ENCODE peak calls at places on chromosomes 7 and 10, in four cellular contexts. A, I, V and O are unnamed samples.

GRCh38 chr7:135706038-135706742 is 21.8 kb downstream of the SLC13A4 start:
- DNase-seq in V (no peak), I (no peak), A (no peak), O (no peak)

GRCh38 chr10:119301397-119301796 is 94.0 kb downstream of the GRK5 start:
- DNase-seq in A (peak; percentile 52), I (peak; percentile 57), V (no peak), O (no peak)

GRCh38 chr7:108561047-108561619 is 8.4 kb downstream of the THAP5 start:
- DNase-seq in A (no peak), V (no peak), I (peak; percentile 15), O (no peak)

GRCh38 chr7:2355079-2356008 is 717 bp downstream of the EIF3B start:
- DNase-seq in A (no peak), V (no peak), I (peak; percentile 34), O (no peak)

GRCh38 chr7:131623154-131623553 is 66.7 kb upstream of the PODXL start:
- DNase-seq in V (no peak), I (no peak), A (no peak), O (no peak)

GRCh38 chr10:122407375-122408125 is 33.0 kb downstream of the PLEKHA1 start:
- DNase-seq in A (no peak), I (no peak), V (no peak), O (no peak)

GRCh38 chr10:129971381-129972144 is 7.5 kb upstream of the EBF3 start:
- DNase-seq in A (no peak), V (peak; percentile 71), I (peak; percentile 53), O (no peak)

GRCh38 chr10:124677871-124678565 is 66.2 kb downstream of the FAM53B start:
- DNase-seq in V (no peak), A (no peak), I (no peak), O (no peak)

GRCh38 chr10:11705687-11706086 is 36.5 kb upstream of the ECHDC3 start:
- DNase-seq in V (no peak), I (peak; percentile 44), A (no peak), O (no peak)

GRCh38 chr10:60203993-60204618 is 185.6 kb downstream of the ANK3 start:
- DNase-seq in I (peak; percentile 57), A (no peak), V (peak; percentile 21), O (no peak)

GRCh38 chr7:54956021-54956420 is 62.8 kb upstream of the EGFR start:
- DNase-seq in A (no peak), I (no peak), V (no peak), O (no peak)

GRCh38 chr7:23334482-23335056 is 35.4 kb downstream of the MALSU1 start:
- DNase-seq in I (peak; percentile 97), V (no peak), A (no peak), O (no peak)

GRCh38 chr10:81874878-81875679 is at the start of gene NRG3:
- DNase-seq in A (no peak), I (no peak), V (peak; percentile 56), O (no peak)

GRCh38 chr10:47402681-47403301 is 18.7 kb upstream of the ZNF488 start:
- DNase-seq in A (no peak), V (peak; percentile 39), I (peak; percentile 90), O (no peak)

GRCh38 chr10:44969854-44970253 is 8.8 kb downstream of the DEPP1 start:
- DNase-seq in A (no peak), V (no peak), I (no peak), O (no peak)

GRCh38 chr7:140484951-140485350 is 5.6 kb upstream of the MKRN1 start:
- DNase-seq in A (no peak), I (no peak), V (no peak), O (no peak)

GRCh38 chr7:45082831-45083331 is 5.9 kb downstream of the NACAD start:
- DNase-seq in A (no peak), V (no peak), I (no peak), O (no peak)

GRCh38 chr10:60944159-60944909 is at the start of gene RHOBTB1:
- DNase-seq in V (peak; percentile 64), I (peak; percentile 95), A (no peak), O (no peak)

GRCh38 chr7:44757311-44757710 is 8.7 kb downstream of the ZMIZ2 start:
- DNase-seq in A (no peak), I (no peak), V (no peak), O (no peak)

GRCh38 chr7:40680657-40681056 is 545.9 kb downstream of the SUGCT start:
- DNase-seq in A (no peak), V (peak; percentile 9), I (no peak), O (no peak)

GRCh38 chr10:70652761-70653657 is 19.3 kb upstream of the ADAMTS14 start:
- DNase-seq in A (no peak), V (no peak), I (peak; percentile 89), O (no peak)

GRCh38 chr7:112462236-112462635 is 12.0 kb downstream of the IFRD1 start:
- DNase-seq in I (peak; percentile 80), V (no peak), A (no peak), O (no peak)

GRCh38 chr10:97901381-97901780 is 51.7 kb downstream of the GOLGA7B start:
- DNase-seq in V (no peak), A (no peak), I (no peak), O (no peak)

GRCh38 chr7:107725138-107725740 is 18.7 kb upstream of the CBLL1 start:
- DNase-seq in A (peak; percentile 30), I (peak; percentile 44), V (peak; percentile 42), O (peak; percentile 20)

GRCh38 chr10:24917493-24917892 is 34.9 kb downstream of the PRTFDC1 start:
- DNase-seq in A (no peak), I (no peak), V (no peak), O (no peak)

GRCh38 chr10:29519670-29520069 is 115.1 kb downstream of the SVIL start:
- DNase-seq in V (no peak), I (no peak), A (no peak), O (no peak)

GRCh38 chr7:95508780-95509179 is 23.0 kb downstream of the ASB4 start:
- DNase-seq in I (no peak), A (no peak), V (no peak), O (no peak)

GRCh38 chr10:88851706-88852105 is at the start of gene ANKRD22:
- DNase-seq in V (no peak), I (peak; percentile 18), A (no peak), O (no peak)

GRCh38 chr10:3099291-3100092 is 32.1 kb downstream of the PFKP start:
- DNase-seq in I (peak; percentile 94), A (no peak), V (no peak), O (no peak)

GRCh38 chr10:88651131-88651541 is 13.1 kb upstream of the LIPF start:
- DNase-seq in I (peak; percentile 74), A (no peak), V (no peak), O (no peak)

GRCh38 chr7:41567350-41568114 is 135.4 kb downstream of the INHBA start:
- DNase-seq in V (no peak), I (peak; percentile 52), A (no peak), O (no peak)

GRCh38 chr7:43535810-43536585 is 46.9 kb upstream of the STK17A start:
- DNase-seq in V (no peak), A (no peak), I (peak; percentile 92), O (no peak)

GRCh38 chr10:124647421-124648130 is 96.6 kb downstream of the FAM53B start:
- DNase-seq in A (peak; percentile 34), I (peak; percentile 45), V (no peak), O (no peak)

GRCh38 chr10:2119316-2119715 is 382.0 kb upstream of the ADARB2 start:
- DNase-seq in A (no peak), I (peak; percentile 67), V (no peak), O (no peak)

GRCh38 chr10:6065845-6066244 is 3.7 kb upstream of the IL2RA start:
- DNase-seq in A (no peak), V (no peak), I (no peak), O (no peak)

GRCh38 chr10:19302117-19302516 is 253.5 kb downstream of the MALRD1 start:
- DNase-seq in A (no peak), I (no peak), V (no peak), O (no peak)

GRCh38 chr7:157422279-157422678 is 85.5 kb downstream of the DNAJB6 start:
- DNase-seq in A (no peak), I (no peak), V (no peak), O (no peak)